ENCODE peak calls at places on chromosomes 13 and 19, in ten cellular contexts. E is breast epithelium, D is transverse colon, O is foreskin fibroblast, M is stomach, P is IMR-90, I is heart right ventricle, B is BJ, C is spleen, R is fibroblast of lung. F is an unnamed sample.
A peak's percentile ranks its signal among the peaks of the same experiment; 100 is the strongest.

GRCh38 chr19:30046522-30046921 is 104.5 kb downstream of the URI1 start:
- DNase-seq in E (no peak), D (no peak), O (peak; percentile 39), M (no peak), P (peak; percentile 1), I (no peak), B (no peak), C (no peak), R (peak; percentile 9), F (no peak)

GRCh38 chr13:38301236-38301635 is 48.4 kb upstream of the UFM1 start:
- DNase-seq in E (no peak), D (no peak), O (no peak), M (no peak), P (no peak), I (no peak), B (no peak), C (no peak), R (no peak), F (no peak)

GRCh38 chr13:52847682-52848432 is 583 bp downstream of the PCDH8 start:
- DNase-seq in E (no peak), D (no peak), O (no peak), M (no peak), P (no peak), I (no peak), B (no peak), C (no peak), R (no peak), F (no peak)

GRCh38 chr19:2426661-2427322 is 594 bp downstream of the TIMM13 start:
- DNase-seq in E (no peak), D (peak; percentile 53), O (peak; percentile 73), M (peak; percentile 41), P (peak; percentile 14), I (peak; percentile 51), B (no peak), C (peak; percentile 88), R (peak; percentile 20), F (no peak)

GRCh38 chr19:31351212-31352193 is 2.3 kb upstream of the TSHZ3 start:
- DNase-seq in E (no peak), D (peak; percentile 31), O (peak; percentile 82), M (no peak), P (peak; percentile 63), I (peak; percentile 47), B (no peak), C (peak; percentile 82), R (peak; percentile 74), F (no peak)

GRCh38 chr13:72290962-72291681 is 424.1 kb upstream of the DACH1 start:
- DNase-seq in E (no peak), D (no peak), O (peak; percentile 52), M (no peak), P (no peak), I (no peak), B (peak; percentile 16), C (no peak), R (peak; percentile 95), F (no peak)

GRCh38 chr19:19385900-19386339 is 19.6 kb upstream of the GATAD2A start:
- DNase-seq in E (no peak), D (no peak), O (no peak), M (no peak), P (no peak), I (no peak), B (no peak), C (peak; percentile 95), R (peak; percentile 42), F (no peak)

GRCh38 chr19:4089400-4089908 is 22.8 kb upstream of the ZBTB7A start:
- DNase-seq in E (no peak), D (peak; percentile 39), O (no peak), M (no peak), P (no peak), I (no peak), B (no peak), C (peak; percentile 91), R (no peak), F (no peak)

GRCh38 chr19:40225440-40226305 is 816 bp downstream of the CCNP start:
- DNase-seq in E (no peak), D (no peak), O (peak; percentile 66), M (no peak), P (peak; percentile 37), I (no peak), B (no peak), C (no peak), R (no peak), F (no peak)

GRCh38 chr13:113820813-113821651 is 42.8 kb downstream of the GAS6 start:
- DNase-seq in E (peak; percentile 96), D (peak; percentile 63), O (peak; percentile 99), M (no peak), P (peak; percentile 99), I (peak; percentile 77), B (peak; percentile 97), C (peak; percentile 79), R (peak; percentile 99), F (peak; percentile 95)

GRCh38 chr19:5343848-5344247 is 3.2 kb upstream of the PTPRS start:
- DNase-seq in E (no peak), D (no peak), O (peak; percentile 70), M (no peak), P (peak; percentile 47), I (no peak), B (peak; percentile 60), C (no peak), R (peak; percentile 58), F (peak; percentile 18)

GRCh38 chr13:79287994-79288795 is 117.9 kb downstream of the RBM26 start:
- DNase-seq in E (no peak), D (no peak), O (no peak), M (no peak), P (no peak), I (no peak), B (no peak), C (no peak), R (no peak), F (no peak)

DNA sequence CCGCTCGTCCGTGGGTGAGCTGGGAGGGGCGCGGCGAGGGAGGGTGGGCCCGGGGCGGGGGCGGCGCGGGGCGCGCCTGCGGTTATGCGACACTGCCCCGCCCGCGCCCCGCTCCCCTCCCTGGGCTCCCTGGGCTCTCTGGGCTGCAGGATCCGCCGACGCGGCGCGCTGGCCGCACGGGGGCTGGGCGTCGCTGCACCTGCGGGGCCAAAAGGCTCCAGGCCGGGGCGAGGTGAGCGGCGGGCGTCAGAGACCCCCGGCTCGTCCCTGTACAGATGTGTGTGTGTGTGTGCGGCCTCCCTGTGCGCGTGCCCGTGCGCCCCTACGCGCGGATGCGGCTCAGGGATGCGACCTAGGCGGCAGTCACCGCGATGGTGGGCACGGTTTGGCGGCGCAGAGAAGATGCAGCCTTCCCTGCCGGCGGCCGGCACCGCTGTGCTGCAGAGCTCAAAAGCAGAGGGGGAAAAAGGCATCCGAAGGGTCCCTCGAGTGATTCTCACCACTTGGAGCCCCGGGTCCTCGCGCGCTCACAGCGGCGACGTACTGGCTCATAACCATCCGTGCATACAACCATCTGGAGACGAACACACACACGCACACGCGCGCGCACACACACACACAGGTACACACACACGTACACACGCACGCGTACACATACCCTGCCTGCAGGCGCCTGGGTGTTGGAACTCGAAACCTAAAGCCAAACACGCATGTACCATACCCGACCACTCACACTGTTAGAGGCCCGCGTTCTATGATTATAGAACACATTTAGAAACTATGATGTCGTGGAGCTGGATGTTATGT is 704 bp downstream of the ATP8A2 start:
- DNase-seq in E (no peak), D (no peak), O (peak; percentile 16), M (no peak), P (no peak), I (no peak), B (no peak), C (no peak), R (no peak), F (no peak)
- H3K4me3 ChIP-seq in E (peak overlapping the region; percentile 59), D (peak overlapping the region; percentile 23), O (peak overlapping the region; percentile 33), M (peak overlapping the region; percentile 56), P (peak overlapping the region; percentile 45), I (peak overlapping the region; percentile 41), B (peak overlapping the region; percentile 28), C (peak overlapping the region; percentile 15), R (no peak overlapping the region), F (no peak overlapping the region)

GRCh38 chr13:55516610-55517009 is 1624.1 kb upstream of the PRR20A start:
- DNase-seq in E (no peak), D (no peak), O (no peak), M (no peak), P (no peak), I (no peak), B (no peak), C (no peak), R (no peak), F (no peak)

GRCh38 chr13:55517312-55517711 is 1623.4 kb upstream of the PRR20A start:
- DNase-seq in E (no peak), D (no peak), O (no peak), M (no peak), P (no peak), I (no peak), B (no peak), C (no peak), R (no peak), F (no peak)
- TF ChIP-seq CTCF in E (no peak), D (no peak), O (no peak), M (no peak), P (no peak), I (no peak), B (no peak), C (no peak), R (peak; percentile 11), F (no peak)

GRCh38 chr19:17522988-17523872 is 11.8 kb downstream of the PGLS start:
- DNase-seq in E (no peak), D (peak; percentile 73), O (no peak), M (peak; percentile 49), P (no peak), I (peak; percentile 41), B (no peak), C (peak; percentile 97), R (no peak), F (no peak)
- H3K4me3 ChIP-seq in E (peak overlapping the region; percentile 22), D (no peak overlapping the region), O (no peak overlapping the region), M (peak overlapping the region; percentile 5), P (no peak overlapping the region), I (no peak overlapping the region), B (no peak overlapping the region), C (no peak overlapping the region), R (no peak overlapping the region), F (no peak overlapping the region)

GRCh38 chr19:58499021-58499927 is 12.5 kb downstream of the SLC27A5 start:
- DNase-seq in E (peak; percentile 99), D (peak; percentile 99), O (peak; percentile 100), M (peak; percentile 99), P (peak; percentile 98), I (peak; percentile 99), B (peak; percentile 93), C (peak; percentile 98), R (peak; percentile 97), F (peak; percentile 94)
- TF ChIP-seq CTCF in E (peak; percentile 36), D (peak; percentile 12), O (peak; percentile 28), M (no peak), P (peak; percentile 34), I (no peak), B (peak; percentile 57), C (peak; percentile 27), R (peak; percentile 43), F (peak; percentile 47)

DNA sequence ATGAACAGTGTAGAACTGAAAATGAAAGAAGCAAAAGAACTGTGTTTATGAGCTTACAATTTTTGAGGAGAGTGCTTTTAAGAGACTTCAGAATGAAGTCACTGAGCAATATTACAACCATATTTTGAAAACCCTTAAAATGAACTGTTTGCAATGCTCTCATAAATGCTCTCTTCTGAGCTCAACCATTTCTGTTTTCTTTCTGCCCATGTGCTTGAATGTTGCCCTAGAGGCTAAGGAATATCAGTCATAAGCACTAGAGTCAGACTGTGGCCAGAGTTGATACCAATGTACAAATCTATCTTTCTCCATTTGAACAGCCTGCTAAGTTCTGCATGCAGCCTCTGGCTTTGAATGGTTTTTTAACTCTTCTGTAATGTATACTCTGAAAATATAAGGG is 1092.8 kb downstream of the PCDH9 start:
- DNase-seq in E (no peak), D (no peak), O (no peak), M (no peak), P (no peak), I (no peak), B (no peak), C (no peak), R (no peak), F (no peak)
- H3K4me3 ChIP-seq in E (no peak overlapping the region), D (no peak overlapping the region), O (no peak overlapping the region), M (no peak overlapping the region), P (no peak overlapping the region), I (no peak overlapping the region), B (no peak overlapping the region), C (no peak overlapping the region), R (no peak overlapping the region), F (no peak overlapping the region)